ENCODE peak calls at places on chromosomes 13 and 19, in ten cellular contexts. One of them, this sample, is unnamed.

GRCh38 chr19:14183741-14184395 is 22.1 kb downstream of the ADGRL1 start:
- DNase-seq in substantia nigra: no peak
- DNase-seq in T-helper 17 cell: no peak
- DNase-seq in B cell: no peak
- DNase-seq in type B pancreatic cell: no peak
- DNase-seq in naive thymus-derived CD8-positive, alpha-beta T cell: no peak
- DNase-seq in brain pericyte: no peak
- DNase-seq in GDM1: no peak
- DNase-seq in amniotic stem cell: no peak
- DNase-seq in heart left ventricle: no peak
- DNase-seq in this sample: no peak

GRCh38 chr13:106382569-106382968 is 152.9 kb downstream of the EFNB2 start:
- DNase-seq in substantia nigra: no peak
- DNase-seq in T-helper 17 cell: no peak
- DNase-seq in B cell: no peak
- DNase-seq in type B pancreatic cell: no peak
- DNase-seq in naive thymus-derived CD8-positive, alpha-beta T cell: no peak
- DNase-seq in brain pericyte: no peak
- DNase-seq in GDM1: no peak
- DNase-seq in amniotic stem cell: no peak
- DNase-seq in heart left ventricle: no peak
- DNase-seq in this sample: no peak

GRCh38 chr19:2334426-2334825 is 5.9 kb downstream of the SPPL2B start:
- DNase-seq in substantia nigra: no peak
- DNase-seq in T-helper 17 cell: no peak
- DNase-seq in B cell: no peak
- DNase-seq in type B pancreatic cell: no peak
- DNase-seq in naive thymus-derived CD8-positive, alpha-beta T cell: no peak
- DNase-seq in brain pericyte: no peak
- DNase-seq in GDM1: no peak
- DNase-seq in amniotic stem cell: no peak
- DNase-seq in heart left ventricle: no peak
- DNase-seq in this sample: no peak

GRCh38 chr13:33353210-33353609 is 67.7 kb upstream of the STARD13 start:
- DNase-seq in substantia nigra: no peak
- DNase-seq in T-helper 17 cell: no peak
- DNase-seq in B cell: peak; percentile 62
- DNase-seq in type B pancreatic cell: no peak
- DNase-seq in naive thymus-derived CD8-positive, alpha-beta T cell: no peak
- DNase-seq in brain pericyte: no peak
- DNase-seq in GDM1: peak; percentile 81
- DNase-seq in amniotic stem cell: no peak
- DNase-seq in heart left ventricle: peak; percentile 67
- DNase-seq in this sample: no peak

GRCh38 chr13:98576215-98576945 is 527 bp downstream of the STK24 start:
- DNase-seq in substantia nigra: no peak
- DNase-seq in T-helper 17 cell: peak; percentile 31
- DNase-seq in B cell: no peak
- DNase-seq in type B pancreatic cell: peak; percentile 71
- DNase-seq in naive thymus-derived CD8-positive, alpha-beta T cell: peak; percentile 54
- DNase-seq in brain pericyte: no peak
- DNase-seq in GDM1: no peak
- DNase-seq in amniotic stem cell: no peak
- DNase-seq in heart left ventricle: peak; percentile 85
- DNase-seq in this sample: peak; percentile 48

GRCh38 chr19:17005000-17005399 is 21.6 kb downstream of the CPAMD8 start:
- DNase-seq in substantia nigra: no peak
- DNase-seq in T-helper 17 cell: no peak
- DNase-seq in B cell: no peak
- DNase-seq in type B pancreatic cell: no peak
- DNase-seq in naive thymus-derived CD8-positive, alpha-beta T cell: no peak
- DNase-seq in brain pericyte: no peak
- DNase-seq in GDM1: no peak
- DNase-seq in amniotic stem cell: no peak
- DNase-seq in heart left ventricle: peak; percentile 3
- DNase-seq in this sample: no peak

GRCh38 chr13:41833851-41834250 is 127.1 kb downstream of the VWA8 start:
- DNase-seq in substantia nigra: no peak
- DNase-seq in T-helper 17 cell: no peak
- DNase-seq in B cell: no peak
- DNase-seq in type B pancreatic cell: no peak
- DNase-seq in naive thymus-derived CD8-positive, alpha-beta T cell: no peak
- DNase-seq in brain pericyte: no peak
- DNase-seq in GDM1: no peak
- DNase-seq in amniotic stem cell: no peak
- DNase-seq in heart left ventricle: no peak
- DNase-seq in this sample: no peak

GRCh38 chr19:41958367-41959055 is 610 bp downstream of the RABAC1 start:
- DNase-seq in substantia nigra: peak; percentile 29
- DNase-seq in T-helper 17 cell: peak; percentile 78
- DNase-seq in B cell: peak; percentile 78
- DNase-seq in type B pancreatic cell: peak; percentile 86
- DNase-seq in naive thymus-derived CD8-positive, alpha-beta T cell: peak; percentile 40
- DNase-seq in brain pericyte: peak; percentile 36
- DNase-seq in GDM1: peak; percentile 24
- DNase-seq in amniotic stem cell: peak; percentile 81
- DNase-seq in heart left ventricle: peak; percentile 91
- DNase-seq in this sample: peak; percentile 78

GRCh38 chr19:13883665-13884064 is 6.7 kb downstream of the NANOS3 start:
- DNase-seq in substantia nigra: no peak
- DNase-seq in T-helper 17 cell: no peak
- DNase-seq in B cell: no peak
- DNase-seq in type B pancreatic cell: no peak
- DNase-seq in naive thymus-derived CD8-positive, alpha-beta T cell: no peak
- DNase-seq in brain pericyte: no peak
- DNase-seq in GDM1: no peak
- DNase-seq in amniotic stem cell: no peak
- DNase-seq in heart left ventricle: no peak
- DNase-seq in this sample: no peak

GRCh38 chr19:2235396-2236284 is 489 bp downstream of the PLEKHJ1 start:
- DNase-seq in substantia nigra: no peak
- DNase-seq in T-helper 17 cell: no peak
- DNase-seq in B cell: no peak
- DNase-seq in type B pancreatic cell: no peak
- DNase-seq in naive thymus-derived CD8-positive, alpha-beta T cell: no peak
- DNase-seq in brain pericyte: no peak
- DNase-seq in GDM1: no peak
- DNase-seq in amniotic stem cell: no peak
- DNase-seq in heart left ventricle: no peak
- DNase-seq in this sample: no peak

GRCh38 chr19:13143135-13143534 is 7.0 kb downstream of the STX10 start:
- DNase-seq in substantia nigra: no peak
- DNase-seq in T-helper 17 cell: no peak
- DNase-seq in B cell: no peak
- DNase-seq in type B pancreatic cell: no peak
- DNase-seq in naive thymus-derived CD8-positive, alpha-beta T cell: no peak
- DNase-seq in brain pericyte: no peak
- DNase-seq in GDM1: no peak
- DNase-seq in amniotic stem cell: peak; percentile 52
- DNase-seq in heart left ventricle: no peak
- DNase-seq in this sample: no peak

GRCh38 chr13:60397693-60398437 is 845 bp downstream of the TDRD3 start:
- DNase-seq in substantia nigra: peak; percentile 48
- DNase-seq in T-helper 17 cell: no peak
- DNase-seq in B cell: peak; percentile 53
- DNase-seq in type B pancreatic cell: peak; percentile 77
- DNase-seq in naive thymus-derived CD8-positive, alpha-beta T cell: peak; percentile 64
- DNase-seq in brain pericyte: peak; percentile 26
- DNase-seq in GDM1: peak; percentile 81
- DNase-seq in amniotic stem cell: peak; percentile 69
- DNase-seq in heart left ventricle: peak; percentile 86
- DNase-seq in this sample: peak; percentile 61

GRCh38 chr13:112931028-112931934 is 37.7 kb upstream of the MCF2L start:
- DNase-seq in substantia nigra: no peak
- DNase-seq in T-helper 17 cell: no peak
- DNase-seq in B cell: no peak
- DNase-seq in type B pancreatic cell: no peak
- DNase-seq in naive thymus-derived CD8-positive, alpha-beta T cell: no peak
- DNase-seq in brain pericyte: no peak
- DNase-seq in GDM1: no peak
- DNase-seq in amniotic stem cell: peak; percentile 53
- DNase-seq in heart left ventricle: no peak
- DNase-seq in this sample: no peak